ENCODE peak calls at places on chromosomes 3 and 15, in ten cellular contexts. One of them, this sample, is unnamed.

GRCh38 chr3:106862067-106862466 is 515.2 kb upstream of the CCDC54 start:
- DNase-seq in WERI-Rb-1: no peak
- DNase-seq in GM12864: no peak
- DNase-seq in vagina: no peak
- DNase-seq in PC-9: no peak
- DNase-seq in heart right ventricle: no peak
- DNase-seq in lower leg skin: no peak
- DNase-seq in hepatocyte: no peak
- DNase-seq in tibial artery: no peak
- DNase-seq in AG10803: peak
- DNase-seq in this sample: peak

GRCh38 chr3:77459926-77460325 is 420.0 kb downstream of the ROBO2 start:
- DNase-seq in vagina: no peak
- DNase-seq in hepatocyte: no peak
- DNase-seq in tibial artery: no peak
- DNase-seq in AG10803: no peak
- DNase-seq in PC-9: no peak
- DNase-seq in heart right ventricle: no peak
- DNase-seq in GM12864: no peak
- DNase-seq in WERI-Rb-1: no peak
- DNase-seq in lower leg skin: no peak
- DNase-seq in this sample: no peak

GRCh38 chr3:1019157-1019556 is 73.7 kb upstream of the CNTN6 start:
- DNase-seq in lower leg skin: no peak
- DNase-seq in AG10803: no peak
- DNase-seq in vagina: no peak
- DNase-seq in tibial artery: no peak
- DNase-seq in hepatocyte: no peak
- DNase-seq in heart right ventricle: no peak
- DNase-seq in GM12864: no peak
- DNase-seq in PC-9: no peak
- DNase-seq in WERI-Rb-1: no peak
- DNase-seq in this sample: no peak

GRCh38 chr3:27311400-27311799 is 57.8 kb downstream of the NEK10 start:
- DNase-seq in WERI-Rb-1: no peak
- DNase-seq in GM12864: no peak
- DNase-seq in heart right ventricle: no peak
- DNase-seq in AG10803: peak
- DNase-seq in tibial artery: no peak
- DNase-seq in hepatocyte: peak
- DNase-seq in PC-9: peak
- DNase-seq in lower leg skin: no peak
- DNase-seq in vagina: no peak
- DNase-seq in this sample: peak

GRCh38 chr15:80609512-80609946 is 85.6 kb upstream of the ABHD17C start:
- DNase-seq in GM12864: no peak
- DNase-seq in PC-9: no peak
- DNase-seq in tibial artery: no peak
- DNase-seq in heart right ventricle: no peak
- DNase-seq in WERI-Rb-1: no peak
- DNase-seq in lower leg skin: no peak
- DNase-seq in vagina: no peak
- DNase-seq in hepatocyte: no peak
- DNase-seq in AG10803: peak
- DNase-seq in this sample: peak

GRCh38 chr3:11610700-11611099 is 33.0 kb downstream of the VGLL4 start:
- DNase-seq in lower leg skin: no peak
- DNase-seq in AG10803: no peak
- DNase-seq in vagina: no peak
- DNase-seq in GM12864: no peak
- DNase-seq in heart right ventricle: no peak
- DNase-seq in tibial artery: no peak
- DNase-seq in WERI-Rb-1: no peak
- DNase-seq in hepatocyte: no peak
- DNase-seq in PC-9: no peak
- DNase-seq in this sample: no peak

GRCh38 chr15:37099321-37100108 is 834 bp downstream of the MEIS2 start:
- DNase-seq in vagina: no peak
- DNase-seq in tibial artery: no peak
- DNase-seq in PC-9: peak
- DNase-seq in GM12864: no peak
- DNase-seq in hepatocyte: no peak
- DNase-seq in AG10803: no peak
- DNase-seq in heart right ventricle: no peak
- DNase-seq in lower leg skin: no peak
- DNase-seq in WERI-Rb-1: peak
- DNase-seq in this sample: peak

GRCh38 chr15:74725845-74726773 is 781 bp upstream of the CYP1A1 start:
- DNase-seq in vagina: no peak
- DNase-seq in AG10803: peak
- DNase-seq in WERI-Rb-1: peak
- DNase-seq in PC-9: peak
- DNase-seq in tibial artery: peak
- DNase-seq in heart right ventricle: peak
- DNase-seq in lower leg skin: no peak
- DNase-seq in hepatocyte: peak
- DNase-seq in GM12864: no peak
- DNase-seq in this sample: no peak

GRCh38 chr3:46466273-46466672 is 1.6 kb upstream of the LTF start:
- DNase-seq in WERI-Rb-1: no peak
- DNase-seq in tibial artery: no peak
- DNase-seq in GM12864: no peak
- DNase-seq in AG10803: no peak
- DNase-seq in heart right ventricle: no peak
- DNase-seq in lower leg skin: no peak
- DNase-seq in PC-9: no peak
- DNase-seq in vagina: peak
- DNase-seq in hepatocyte: no peak
- DNase-seq in this sample: no peak

GRCh38 chr3:156181509-156181908 is 61.1 kb downstream of the KCNAB1 start:
- DNase-seq in AG10803: peak
- DNase-seq in GM12864: no peak
- DNase-seq in WERI-Rb-1: peak
- DNase-seq in tibial artery: no peak
- DNase-seq in lower leg skin: no peak
- DNase-seq in PC-9: no peak
- DNase-seq in heart right ventricle: no peak
- DNase-seq in vagina: no peak
- DNase-seq in hepatocyte: no peak
- DNase-seq in this sample: peak

GRCh38 chr3:127816783-127817182 is 5.5 kb downstream of the MGLL start:
- DNase-seq in hepatocyte: no peak
- DNase-seq in PC-9: peak
- DNase-seq in lower leg skin: no peak
- DNase-seq in vagina: peak
- DNase-seq in AG10803: no peak
- DNase-seq in GM12864: no peak
- DNase-seq in heart right ventricle: no peak
- DNase-seq in tibial artery: no peak
- DNase-seq in WERI-Rb-1: no peak
- DNase-seq in this sample: peak

GRCh38 chr15:82850242-82850591 is 40.8 kb downstream of the WHAMM start:
- DNase-seq in AG10803: peak
- DNase-seq in hepatocyte: no peak
- DNase-seq in GM12864: no peak
- DNase-seq in heart right ventricle: no peak
- DNase-seq in PC-9: no peak
- DNase-seq in WERI-Rb-1: peak
- DNase-seq in vagina: no peak
- DNase-seq in tibial artery: no peak
- DNase-seq in lower leg skin: no peak
- DNase-seq in this sample: no peak

DNA sequence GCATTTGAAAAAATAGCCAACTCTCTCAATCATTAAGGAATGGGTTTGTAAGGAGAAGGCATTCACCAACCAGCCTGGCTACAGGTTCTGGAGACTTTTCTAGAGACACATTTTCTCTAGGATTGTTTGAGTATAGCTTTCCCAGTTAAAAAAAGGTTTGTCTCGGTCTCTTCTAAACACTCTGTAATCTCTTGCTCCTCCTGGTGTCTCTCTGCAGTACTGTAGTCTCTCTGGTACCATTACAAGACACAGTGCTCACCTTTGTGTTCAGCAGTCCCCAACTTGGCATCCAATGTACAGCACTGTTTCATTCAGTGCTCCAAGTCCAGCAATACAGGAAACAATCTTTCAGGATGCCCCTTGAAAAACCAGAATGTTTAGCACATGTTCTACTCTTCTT is 534.4 kb downstream of the ZNF385D start:
- DNase-seq in AG10803: no peak
- DNase-seq in vagina: no peak
- DNase-seq in WERI-Rb-1: peak
- DNase-seq in tibial artery: no peak
- DNase-seq in PC-9: no peak
- DNase-seq in lower leg skin: no peak
- DNase-seq in GM12864: no peak
- DNase-seq in heart right ventricle: no peak
- DNase-seq in hepatocyte: no peak
- DNase-seq in this sample: peak
- TF ChIP-seq CTCF in AG10803: peak
- TF ChIP-seq CTCF in vagina: no peak
- TF ChIP-seq CTCF in WERI-Rb-1: peak
- TF ChIP-seq CTCF in tibial artery: no peak
- TF ChIP-seq CTCF in PC-9: peak
- TF ChIP-seq CTCF in lower leg skin: no peak
- TF ChIP-seq CTCF in GM12864: no peak
- TF ChIP-seq CTCF in heart right ventricle: no peak
- TF ChIP-seq CTCF in hepatocyte: no peak
- TF ChIP-seq CTCF in this sample: peak

DNA sequence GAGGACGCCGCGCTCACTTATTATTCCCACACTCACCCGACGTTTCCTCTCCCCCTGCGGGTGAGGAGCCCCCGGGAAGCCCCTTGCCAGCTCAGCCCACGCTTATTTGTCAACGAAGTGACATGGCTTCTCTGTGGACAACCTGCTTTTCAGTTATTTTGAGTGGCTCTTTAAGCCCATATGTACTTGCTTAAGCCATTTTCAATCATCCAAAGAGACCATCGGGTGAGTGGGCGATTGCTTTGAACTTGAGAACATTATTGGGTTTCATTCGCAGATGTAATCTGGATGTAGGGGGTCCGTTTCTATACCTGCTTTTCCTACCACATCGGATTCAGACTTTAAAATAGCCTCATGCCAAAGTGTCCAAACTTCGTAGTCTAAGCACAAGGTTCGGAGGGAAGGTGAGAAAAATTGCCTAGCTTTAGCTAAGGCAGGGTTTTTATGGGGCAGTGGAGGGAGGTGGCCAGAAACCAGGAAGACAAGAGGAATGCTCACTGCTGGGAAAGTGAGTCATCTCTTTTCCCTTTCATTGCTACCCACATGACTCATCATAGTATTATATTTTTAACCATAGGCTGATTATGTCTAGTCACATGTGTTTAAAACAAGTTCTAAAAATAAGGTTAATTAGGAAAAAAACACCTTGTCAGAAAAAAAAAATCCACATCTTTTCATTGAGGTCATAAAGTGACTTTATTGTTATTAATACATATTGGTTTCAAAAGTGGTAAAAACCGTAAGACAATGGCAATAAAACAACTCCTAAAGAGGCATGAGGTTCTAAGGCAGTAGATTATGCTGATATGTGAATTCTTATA is 773.1 kb upstream of the NR2F2 start:
- DNase-seq in AG10803: peak
- DNase-seq in tibial artery: peak
- DNase-seq in GM12864: no peak
- DNase-seq in hepatocyte: peak
- DNase-seq in WERI-Rb-1: no peak
- DNase-seq in heart right ventricle: no peak
- DNase-seq in vagina: no peak
- DNase-seq in lower leg skin: no peak
- DNase-seq in PC-9: peak
- DNase-seq in this sample: peak
- H3K4me3 ChIP-seq in AG10803: no peak
- H3K4me3 ChIP-seq in tibial artery: no peak
- H3K4me3 ChIP-seq in GM12864: no peak
- H3K4me3 ChIP-seq in hepatocyte: no peak
- H3K4me3 ChIP-seq in WERI-Rb-1: no peak
- H3K4me3 ChIP-seq in heart right ventricle: no peak
- H3K4me3 ChIP-seq in vagina: no peak
- H3K4me3 ChIP-seq in lower leg skin: no peak
- H3K4me3 ChIP-seq in PC-9: no peak
- H3K4me3 ChIP-seq in this sample: no peak

GRCh38 chr3:38164136-38164965 is 986 bp upstream of the OXSR1 start:
- DNase-seq in PC-9: no peak
- DNase-seq in AG10803: no peak
- DNase-seq in lower leg skin: no peak
- DNase-seq in tibial artery: no peak
- DNase-seq in vagina: no peak
- DNase-seq in WERI-Rb-1: no peak
- DNase-seq in GM12864: no peak
- DNase-seq in heart right ventricle: no peak
- DNase-seq in hepatocyte: no peak
- DNase-seq in this sample: no peak

GRCh38 chr3:38164966-38165721 is at the start of gene OXSR1:
- DNase-seq in hepatocyte: peak
- DNase-seq in vagina: no peak
- DNase-seq in WERI-Rb-1: peak
- DNase-seq in PC-9: peak
- DNase-seq in GM12864: peak
- DNase-seq in lower leg skin: peak
- DNase-seq in AG10803: peak
- DNase-seq in tibial artery: peak
- DNase-seq in heart right ventricle: peak
- DNase-seq in this sample: peak

GRCh38 chr3:38158472-38158871 is 6.9 kb upstream of the OXSR1 start:
- DNase-seq in vagina: no peak
- DNase-seq in heart right ventricle: no peak
- DNase-seq in lower leg skin: no peak
- DNase-seq in GM12864: no peak
- DNase-seq in PC-9: no peak
- DNase-seq in tibial artery: no peak
- DNase-seq in WERI-Rb-1: peak
- DNase-seq in hepatocyte: no peak
- DNase-seq in AG10803: no peak
- DNase-seq in this sample: no peak

GRCh38 chr3:38165722-38166387 is 518 bp downstream of the OXSR1 start:
- DNase-seq in hepatocyte: peak
- DNase-seq in lower leg skin: peak
- DNase-seq in AG10803: peak
- DNase-seq in tibial artery: peak
- DNase-seq in vagina: no peak
- DNase-seq in heart right ventricle: peak
- DNase-seq in GM12864: no peak
- DNase-seq in PC-9: no peak
- DNase-seq in WERI-Rb-1: peak
- DNase-seq in this sample: peak

GRCh38 chr3:38163117-38163870 is 2.0 kb upstream of the OXSR1 start:
- DNase-seq in WERI-Rb-1: no peak
- DNase-seq in AG10803: no peak
- DNase-seq in heart right ventricle: no peak
- DNase-seq in vagina: no peak
- DNase-seq in lower leg skin: no peak
- DNase-seq in GM12864: no peak
- DNase-seq in tibial artery: no peak
- DNase-seq in hepatocyte: peak
- DNase-seq in PC-9: no peak
- DNase-seq in this sample: no peak
- TF ChIP-seq CTCF in WERI-Rb-1: no peak
- TF ChIP-seq CTCF in AG10803: no peak
- TF ChIP-seq CTCF in heart right ventricle: peak
- TF ChIP-seq CTCF in vagina: no peak
- TF ChIP-seq CTCF in lower leg skin: no peak
- TF ChIP-seq CTCF in GM12864: peak
- TF ChIP-seq CTCF in tibial artery: no peak
- TF ChIP-seq CTCF in hepatocyte: peak
- TF ChIP-seq CTCF in PC-9: no peak
- TF ChIP-seq CTCF in this sample: peak

GRCh38 chr15:44296625-44297524 is 8.4 kb downstream of the GOLM2 start:
- DNase-seq in GM12864: no peak
- DNase-seq in vagina: no peak
- DNase-seq in heart right ventricle: no peak
- DNase-seq in AG10803: peak
- DNase-seq in tibial artery: no peak
- DNase-seq in lower leg skin: no peak
- DNase-seq in WERI-Rb-1: no peak
- DNase-seq in PC-9: peak
- DNase-seq in hepatocyte: peak
- DNase-seq in this sample: peak
- H3K4me3 ChIP-seq in GM12864: no peak
- H3K4me3 ChIP-seq in vagina: no peak
- H3K4me3 ChIP-seq in heart right ventricle: no peak
- H3K4me3 ChIP-seq in AG10803: no peak
- H3K4me3 ChIP-seq in tibial artery: no peak
- H3K4me3 ChIP-seq in lower leg skin: no peak
- H3K4me3 ChIP-seq in WERI-Rb-1: no peak
- H3K4me3 ChIP-seq in PC-9: peak
- H3K4me3 ChIP-seq in hepatocyte: no peak
- H3K4me3 ChIP-seq in this sample: no peak

This sample was measured in epithelial cell of esophagus.